ENCODE peak calls at places on chromosomes 13 and 19, in seven cellular contexts. A is stimulated activated CD4-positive, alpha-beta T cell treated with anti-CD3 and anti-CD28 coated beads, TNF-alpha, amount 100 ng/mL, for 48 hours; S is mucosa of descending colon; L is H9; O is activated T-helper 1 cell treated with Interleukin-2 at 50 U/mL for 16 hours; Q is neural progenitor cell; X is HEK293T. H is an unnamed sample.

GRCh38 chr13:31930901-31931522 is 100.6 kb upstream of the FRY start:
- DNase-seq in A (no peak), S (no peak), L (no peak), O (no peak), Q (peak), X (no peak), H (no peak)

GRCh38 chr19:50461066-50461875 is 15.0 kb upstream of the EMC10 start:
- DNase-seq in A (peak), S (no peak), L (peak), O (no peak), Q (peak), X (peak), H (no peak)

GRCh38 chr13:113407531-113408393 is 43.8 kb upstream of the GRTP1 start:
- DNase-seq in A (no peak), S (no peak), L (no peak), O (no peak), Q (peak), X (no peak), H (no peak)

GRCh38 chr13:110897024-110897423 is 17.8 kb downstream of the ANKRD10 start:
- DNase-seq in A (no peak), S (no peak), L (no peak), O (no peak), Q (no peak), X (no peak), H (no peak)

GRCh38 chr13:29939158-29939557 is 88.7 kb upstream of the UBL3 start:
- DNase-seq in A (no peak), S (no peak), L (no peak), O (no peak), Q (no peak), X (no peak), H (no peak)

GRCh38 chr19:2607712-2608601 is 94.5 kb downstream of the GNG7 start:
- DNase-seq in A (peak), S (no peak), L (no peak), O (peak), Q (no peak), X (no peak), H (no peak)

GRCh38 chr13:75913925-75914324 is 277.8 kb downstream of the LMO7 start:
- DNase-seq in A (no peak), S (no peak), L (no peak), O (no peak), Q (no peak), X (no peak), H (no peak)

GRCh38 chr13:26058704-26059103 is 6.9 kb upstream of the SHISA2 start:
- DNase-seq in A (no peak), S (no peak), L (no peak), O (no peak), Q (no peak), X (no peak), H (no peak)

GRCh38 chr13:32537580-32538233 is 888 bp downstream of the N4BP2L2 start:
- DNase-seq in A (peak), S (peak), L (peak), O (peak), Q (no peak), X (no peak), H (no peak)

GRCh38 chr19:14425696-14426138 is 6.6 kb upstream of the DDX39A start:
- DNase-seq in A (no peak), S (no peak), L (no peak), O (no peak), Q (no peak), X (no peak), H (no peak)

GRCh38 chr19:32830231-32831014 is 39.1 kb downstream of the SLC7A9 start:
- DNase-seq in A (no peak), S (no peak), L (no peak), O (no peak), Q (no peak), X (no peak), H (peak)

GRCh38 chr13:77222909-77223308 is 104.0 kb downstream of the MYCBP2 start:
- DNase-seq in A (no peak), S (no peak), L (no peak), O (no peak), Q (no peak), X (no peak), H (no peak)

GRCh38 chr13:79810671-79811070 is 329.7 kb downstream of the NDFIP2 start:
- DNase-seq in A (no peak), S (no peak), L (no peak), O (no peak), Q (peak), X (no peak), H (peak)

GRCh38 chr13:50626031-50626643 is 217.4 kb downstream of the DLEU7 start:
- DNase-seq in A (no peak), S (no peak), L (no peak), O (no peak), Q (no peak), X (no peak), H (peak)

GRCh38 chr13:31896427-31896826 is 135.1 kb upstream of the FRY start:
- DNase-seq in A (no peak), S (no peak), L (no peak), O (no peak), Q (peak), X (peak), H (no peak)

GRCh38 chr13:107518292-107518691 is 697.0 kb downstream of the LIG4 start:
- DNase-seq in A (no peak), S (no peak), L (no peak), O (no peak), Q (peak), X (no peak), H (no peak)

GRCh38 chr19:34351382-34351802 is 13.6 kb upstream of the GPI start:
- DNase-seq in A (no peak), S (peak), L (no peak), O (no peak), Q (no peak), X (no peak), H (peak)

GRCh38 chr13:100484708-100485107 is 103.9 kb downstream of the GGACT start:
- DNase-seq in A (no peak), S (no peak), L (no peak), O (no peak), Q (no peak), X (no peak), H (no peak)

GRCh38 chr19:55355213-55355821 is 798 bp upstream of the COX6B2 start:
- DNase-seq in A (no peak), S (no peak), L (no peak), O (no peak), Q (peak), X (no peak), H (no peak)

GRCh38 chr13:87344176-87344575 is 327.0 kb upstream of the SLITRK5 start:
- DNase-seq in A (no peak), S (no peak), L (no peak), O (no peak), Q (no peak), X (no peak), H (peak)

GRCh38 chr19:1285737-1286360 is at the start of gene EFNA2:
- DNase-seq in A (no peak), S (no peak), L (no peak), O (no peak), Q (peak), X (peak), H (no peak)

GRCh38 chr19:45075215-45076028 is 856 bp downstream of the ZNF296 start:
- DNase-seq in A (no peak), S (peak), L (peak), O (no peak), Q (peak), X (no peak), H (no peak)

GRCh38 chr13:98900442-98900841 is 77.4 kb downstream of the DOCK9 start:
- DNase-seq in A (no peak), S (no peak), L (no peak), O (no peak), Q (no peak), X (no peak), H (no peak)

GRCh38 chr13:94327318-94327717 is 152.2 kb downstream of the DCT start:
- DNase-seq in A (no peak), S (no peak), L (no peak), O (no peak), Q (no peak), X (no peak), H (peak)

GRCh38 chr19:6402834-6403608 is 10.1 kb upstream of the GTF2F1 start:
- DNase-seq in A (no peak), S (peak), L (no peak), O (no peak), Q (peak), X (no peak), H (peak)

GRCh38 chr19:29694669-29695627 is 20.1 kb downstream of the C19orf12 start:
- DNase-seq in A (peak), S (peak), L (peak), O (peak), Q (peak), X (peak), H (no peak)

GRCh38 chr13:40141859-40142555 is 486.5 kb downstream of the COG6 start:
- DNase-seq in A (no peak), S (no peak), L (no peak), O (no peak), Q (no peak), X (no peak), H (no peak)

GRCh38 chr13:113562866-113563265 is 21.7 kb upstream of the TFDP1 start:
- DNase-seq in A (no peak), S (no peak), L (no peak), O (no peak), Q (no peak), X (no peak), H (no peak)

GRCh38 chr13:45280751-45281634 is 60.0 kb downstream of the TPT1 start:
- DNase-seq in A (peak), S (peak), L (peak), O (peak), Q (peak), X (peak), H (peak)

GRCh38 chr19:16205205-16206045 is 7.7 kb downstream of the AP1M1 start:
- DNase-seq in A (no peak), S (no peak), L (no peak), O (no peak), Q (no peak), X (no peak), H (no peak)

GRCh38 chr13:51523082-51523518 is 61.2 kb upstream of the WDFY2 start:
- DNase-seq in A (no peak), S (no peak), L (no peak), O (no peak), Q (no peak), X (no peak), H (peak)

GRCh38 chr13:93476175-93476574 is 249.6 kb downstream of the GPC6 start:
- DNase-seq in A (no peak), S (no peak), L (no peak), O (no peak), Q (no peak), X (no peak), H (peak)

GRCh38 chr19:7871280-7871529 is 3.0 kb downstream of the PRR36 start:
- DNase-seq in A (no peak), S (no peak), L (no peak), O (no peak), Q (no peak), X (no peak), H (no peak)

GRCh38 chr13:46032341-46032740 is 20.2 kb downstream of the ZC3H13 start:
- DNase-seq in A (no peak), S (no peak), L (no peak), O (no peak), Q (no peak), X (no peak), H (no peak)

GRCh38 chr19:18961767-18962423 is 20.9 kb upstream of the HOMER3 start:
- DNase-seq in A (no peak), S (no peak), L (peak), O (no peak), Q (peak), X (no peak), H (no peak)

GRCh38 chr13:114108141-114108761 is 24.2 kb downstream of the RASA3 start:
- DNase-seq in A (no peak), S (peak), L (no peak), O (no peak), Q (no peak), X (no peak), H (no peak)

GRCh38 chr19:12064266-12065099 is at the start of gene ZNF844:
- DNase-seq in A (peak), S (peak), L (peak), O (peak), Q (peak), X (no peak), H (peak)

GRCh38 chr13:85651440-85651839 is 147.8 kb downstream of the SLITRK6 start:
- DNase-seq in A (no peak), S (no peak), L (no peak), O (no peak), Q (no peak), X (no peak), H (no peak)